ENCODE peak calls at places on chromosomes 12 and 14, in seven cellular contexts. B is HL-60, P is stomach, U is IMR-90, X is left lung, Z is hepatocyte, D is pancreas. K is an unnamed sample.

GRCh38 chr14:94062344-94062904 is 18.6 kb downstream of the DDX24 start:
- DNase-seq in D (no peak), Z (no peak), P (no peak), U (peak), B (no peak), X (no peak), K (no peak)

GRCh38 chr12:65609359-65609771 is 214.9 kb upstream of the HMGA2 start:
- DNase-seq in P (no peak), B (no peak), X (no peak), U (peak), Z (no peak), D (no peak), K (peak)

GRCh38 chr12:131028587-131029338 is 75.1 kb downstream of the ADGRD1 start:
- DNase-seq in U (no peak), P (no peak), D (no peak), X (peak), Z (no peak), B (no peak), K (no peak)

GRCh38 chr14:53599221-53599945 is 357.2 kb downstream of the BMP4 start:
- DNase-seq in Z (no peak), P (no peak), X (no peak), U (peak), D (no peak), B (no peak), K (no peak)

GRCh38 chr14:60637490-60638452 is 11.5 kb downstream of the SIX1 start:
- DNase-seq in P (no peak), U (peak), X (no peak), Z (peak), D (no peak), B (no peak), K (no peak)

GRCh38 chr12:39230086-39230485 is 212.8 kb downstream of the KIF21A start:
- DNase-seq in X (no peak), Z (no peak), D (no peak), U (no peak), B (no peak), P (no peak), K (no peak)

GRCh38 chr12:78732481-78732880 is 132.1 kb upstream of the SYT1 start:
- DNase-seq in B (no peak), D (no peak), P (no peak), Z (no peak), U (no peak), X (no peak), K (no peak)

GRCh38 chr12:111692575-111693210 is 6.8 kb downstream of the ACAD10 start:
- DNase-seq in U (peak), X (no peak), D (no peak), Z (no peak), B (no peak), P (no peak), K (no peak)

GRCh38 chr14:64217318-64217717 is 76.9 kb downstream of the ESR2 start:
- DNase-seq in D (no peak), Z (no peak), U (no peak), X (no peak), B (no peak), P (no peak), K (no peak)

GRCh38 chr12:111819191-111820158 is 22.6 kb upstream of the MAPKAPK5 start:
- DNase-seq in U (no peak), X (no peak), B (no peak), Z (peak), D (no peak), P (no peak), K (no peak)

GRCh38 chr12:6936378-6936638 is 7.3 kb upstream of the RNU7-1 start:
- DNase-seq in X (no peak), P (no peak), D (no peak), B (no peak), Z (no peak), U (no peak), K (no peak)

GRCh38 chr12:119423285-119423684 is 88.8 kb downstream of the CCDC60 start:
- DNase-seq in X (no peak), B (no peak), Z (no peak), P (no peak), D (no peak), U (no peak), K (no peak)

GRCh38 chr12:2057041-2057792 is 4.4 kb downstream of the CACNA1C start:
- DNase-seq in D (peak), B (no peak), P (peak), U (peak), Z (peak), X (no peak), K (no peak)

GRCh38 chr12:2052861-2053674 is at the start of gene CACNA1C:
- DNase-seq in U (peak), D (peak), Z (peak), P (peak), X (peak), B (no peak), K (no peak)

GRCh38 chr12:2051700-2052625 is 824 bp upstream of the CACNA1C start:
- DNase-seq in B (no peak), D (no peak), X (no peak), Z (peak), P (no peak), U (no peak), K (no peak)

GRCh38 chr12:2054091-2055018 is 1.6 kb downstream of the CACNA1C start:
- DNase-seq in X (no peak), Z (peak), B (no peak), D (no peak), U (no peak), P (no peak), K (no peak)

GRCh38 chr12:2053675-2054070 is 886 bp downstream of the CACNA1C start:
- DNase-seq in D (no peak), X (no peak), U (no peak), Z (peak), B (no peak), P (no peak), K (no peak)
- H3K4me3 ChIP-seq in D (no peak), X (peak), U (peak), Z (peak), B (no peak), P (peak), K (peak)

DNA sequence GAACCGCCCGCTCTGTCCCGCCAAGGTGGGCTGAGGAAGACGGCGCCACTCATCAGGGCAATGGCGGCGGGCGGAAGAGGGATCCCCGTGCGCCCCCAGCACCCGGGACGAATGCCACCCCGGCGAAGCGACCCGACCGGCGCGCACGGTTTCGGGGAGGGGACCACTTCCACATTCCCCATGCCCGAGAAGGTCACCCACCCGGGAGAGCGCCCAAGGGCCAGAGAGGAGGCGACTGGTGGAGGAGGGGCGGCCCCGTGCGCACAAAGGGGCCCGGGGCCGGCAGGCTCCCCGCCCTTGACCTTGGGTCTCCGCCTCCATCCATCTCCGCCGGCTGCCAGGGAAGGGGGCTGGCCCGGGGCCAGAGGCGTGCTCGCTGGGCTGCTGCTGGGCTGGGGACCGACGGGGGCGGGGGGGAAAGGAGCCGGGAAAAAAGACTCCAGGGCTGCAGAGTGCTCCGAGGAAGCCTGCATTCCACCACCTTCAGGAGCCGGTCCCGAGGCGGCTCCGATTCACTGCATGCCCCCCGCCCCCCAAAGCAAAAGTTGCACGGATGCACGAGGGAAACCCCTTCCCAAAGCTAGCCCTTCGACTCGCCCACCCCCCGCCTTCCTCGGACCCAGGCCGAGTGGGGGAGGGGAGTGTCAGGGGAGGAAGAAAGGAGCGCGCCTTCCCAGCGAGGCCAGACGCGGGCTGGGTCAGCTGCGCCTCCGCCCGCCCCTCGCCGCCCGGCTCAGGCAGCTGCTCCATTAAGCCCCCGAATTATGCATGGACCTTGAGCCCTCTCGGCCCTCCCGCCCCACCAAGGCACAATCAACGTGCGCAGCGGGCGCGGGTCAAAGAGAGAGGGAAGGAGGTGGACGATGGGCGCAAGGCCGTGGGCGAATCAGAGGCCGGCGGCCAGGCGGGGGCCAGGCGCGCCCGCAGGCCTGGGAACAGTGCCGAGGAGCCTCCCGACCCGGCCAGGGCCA is 26.2 kb downstream of the BCL11B start:
- DNase-seq in D (no peak), X (no peak), P (no peak), U (no peak), B (no peak), Z (peak), K (no peak)
- H3K4me3 ChIP-seq in D (no peak), X (no peak), P (peak), U (no peak), B (no peak), Z (peak), K (peak)

GRCh38 chr14:55904086-55904485 is 214.1 kb upstream of the PELI2 start:
- DNase-seq in P (no peak), X (no peak), Z (no peak), D (no peak), B (no peak), U (no peak), K (no peak)
- H3K4me3 ChIP-seq in P (no peak), X (no peak), Z (no peak), D (no peak), B (no peak), U (no peak), K (no peak)

DNA sequence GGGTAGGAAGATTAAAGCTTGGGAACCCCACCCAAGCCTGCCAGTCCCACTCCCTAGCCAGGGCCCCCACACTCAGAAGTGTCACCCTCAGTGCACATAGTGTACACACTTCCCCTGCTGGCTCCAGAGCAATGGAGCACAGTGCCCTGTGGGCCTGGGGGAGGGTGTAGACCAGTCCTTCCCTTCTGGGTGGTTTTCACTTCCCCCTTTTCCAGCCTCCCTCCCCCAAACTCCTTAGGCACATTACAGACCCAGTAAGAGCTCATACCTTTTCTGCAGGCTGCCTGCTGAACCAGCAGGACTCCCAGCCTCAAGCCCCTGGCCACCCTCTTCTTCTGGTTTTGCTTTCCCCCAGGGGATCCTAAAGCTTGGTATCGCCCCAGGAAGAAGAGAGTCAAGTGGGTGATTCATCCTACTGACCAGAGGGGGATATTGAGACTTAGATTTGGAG is at the start of gene ZNF385A:
- DNase-seq in P (no peak), B (peak), U (no peak), Z (no peak), D (no peak), X (peak), K (no peak)
- H3K4me3 ChIP-seq in P (no peak), B (peak), U (no peak), Z (no peak), D (no peak), X (peak), K (no peak)

GRCh38 chr14:24194186-24194872 is 912 bp downstream of the TM9SF1 start:
- DNase-seq in X (no peak), U (no peak), D (no peak), Z (no peak), B (no peak), P (no peak), K (no peak)
- H3K4me3 ChIP-seq in X (peak), U (peak), D (peak), Z (peak), B (peak), P (peak), K (peak)

GRCh38 chr12:3364226-3364625 is 126.8 kb upstream of the PRMT8 start:
- DNase-seq in U (no peak), B (no peak), X (no peak), Z (no peak), P (no peak), D (no peak), K (no peak)

GRCh38 chr12:3364661-3365264 is 126.2 kb upstream of the PRMT8 start:
- DNase-seq in Z (no peak), U (no peak), B (no peak), D (no peak), X (no peak), P (no peak), K (no peak)

GRCh38 chr12:3366451-3367155 is 124.4 kb upstream of the PRMT8 start:
- DNase-seq in X (no peak), U (no peak), P (no peak), D (peak), B (no peak), Z (no peak), K (no peak)

GRCh38 chr12:3363608-3364007 is 127.4 kb upstream of the PRMT8 start:
- DNase-seq in Z (no peak), P (no peak), X (no peak), U (no peak), D (no peak), B (peak), K (no peak)

DNA sequence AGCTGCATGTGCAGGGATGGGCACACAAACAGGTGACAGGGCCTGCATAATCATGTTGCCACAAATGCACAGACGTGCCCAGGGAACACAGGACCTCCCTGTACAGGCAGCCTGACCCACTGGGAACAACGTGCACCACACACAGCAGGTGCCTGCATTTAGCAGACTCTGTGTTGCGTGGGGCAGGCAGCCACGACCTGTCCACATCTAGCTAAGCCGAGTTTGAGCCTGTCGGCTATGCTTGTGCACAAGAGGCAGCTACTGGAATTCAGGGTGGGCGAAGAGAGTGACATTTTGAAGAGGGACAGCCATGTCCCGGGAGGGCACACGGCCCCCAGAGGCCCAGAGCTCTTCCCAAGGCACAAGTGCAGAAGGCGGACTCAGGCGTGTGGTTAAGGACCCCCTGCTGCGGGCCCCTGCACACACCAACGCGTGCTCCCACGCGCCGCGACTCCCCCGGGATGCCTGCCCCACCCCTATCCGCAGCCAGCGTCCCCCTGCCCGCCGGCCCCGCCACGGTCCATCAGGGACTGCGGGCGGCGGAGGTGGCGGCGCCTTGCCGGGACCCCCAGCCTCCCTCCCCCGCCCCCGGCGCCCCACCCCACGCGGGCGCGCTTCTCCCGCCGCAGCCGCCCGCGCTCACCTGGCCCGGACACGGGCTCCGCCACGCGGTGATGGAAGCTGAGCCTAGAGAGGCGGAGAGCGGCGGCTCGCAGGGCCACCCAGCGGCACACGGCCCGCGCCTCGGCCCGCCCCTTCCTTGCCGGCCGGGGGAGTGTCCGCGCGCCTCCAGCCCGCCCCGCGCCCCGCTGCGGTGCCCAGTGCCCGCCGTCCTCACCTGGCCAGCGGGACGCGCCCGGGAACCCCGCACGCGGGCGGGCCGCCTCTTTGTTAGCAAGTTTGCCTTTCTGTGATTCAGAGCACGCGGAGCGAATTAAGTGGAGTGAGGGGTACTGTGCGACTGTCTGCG is 125.3 kb upstream of the PRMT8 start:
- DNase-seq in D (peak), B (no peak), U (no peak), X (no peak), Z (peak), P (peak), K (no peak)
- H3K4me3 ChIP-seq in D (peak), B (no peak), U (no peak), X (peak), Z (peak), P (peak), K (no peak)

DNA sequence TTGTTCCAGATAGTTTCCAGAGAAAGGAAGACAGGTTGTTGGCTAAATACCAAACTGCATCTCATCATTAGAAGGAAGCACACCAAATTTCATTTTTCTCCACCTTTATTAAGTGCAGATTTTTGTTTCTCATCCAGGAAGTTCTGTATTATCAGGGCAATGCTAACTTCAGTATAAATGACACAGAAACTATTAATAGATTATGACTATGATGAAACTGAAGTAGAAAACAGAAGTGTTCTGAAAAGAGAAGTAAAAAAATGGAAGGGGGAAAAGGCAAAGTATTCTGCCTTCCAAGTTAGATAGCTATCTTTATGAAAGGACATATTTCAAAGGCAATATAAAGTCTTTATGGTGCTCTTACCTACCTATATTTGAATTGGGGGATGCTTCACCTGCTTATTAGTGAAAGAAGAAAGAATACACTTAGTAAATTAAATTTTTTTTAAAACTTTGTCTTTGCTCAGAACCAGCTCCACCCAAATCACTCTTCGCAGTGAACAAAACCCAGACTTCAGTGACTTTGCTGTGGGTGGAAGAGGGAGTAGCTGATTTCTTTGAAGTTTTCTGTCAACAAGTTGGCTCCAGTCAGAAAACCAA is 223.9 kb downstream of the PTPRO start:
- DNase-seq in P (no peak), X (no peak), D (no peak), Z (no peak), U (no peak), B (no peak), K (no peak)
- H3K4me3 ChIP-seq in P (no peak), X (peak), D (no peak), Z (no peak), U (no peak), B (no peak), K (no peak)

GRCh38 chr12:52006726-52007157 is at the start of gene TAMALIN:
- DNase-seq in Z (peak), P (peak), X (peak), U (peak), B (no peak), D (peak), K (no peak)
- H3K4me3 ChIP-seq in Z (peak), P (peak), X (peak), U (peak), B (no peak), D (peak), K (peak)

GRCh38 chr12:46785413-46785812 is 40.4 kb downstream of the SLC38A4 start:
- DNase-seq in U (no peak), Z (no peak), X (no peak), P (no peak), D (no peak), B (no peak), K (no peak)
- H3K4me3 ChIP-seq in U (no peak), Z (no peak), X (no peak), P (no peak), D (no peak), B (no peak), K (no peak)

GRCh38 chr14:69547701-69548348 is 26.8 kb downstream of the CCDC177 start:
- DNase-seq in B (no peak), Z (peak), D (no peak), U (no peak), P (no peak), X (no peak), K (no peak)
- H3K4me3 ChIP-seq in B (no peak), Z (no peak), D (no peak), U (no peak), P (no peak), X (no peak), K (peak)